ENCODE peak calls at places on chromosomes 5 and 9, in four cellular contexts. One of them, this sample, is unnamed.

GRCh38 chr9:92245005-92245797 is 48.3 kb downstream of the IARS1 start:
- DNase-seq in GM12878: no peak
- DNase-seq in K562: no peak
- DNase-seq in HL-60: no peak
- DNase-seq in this sample: no peak

GRCh38 chr5:172744106-172745104 is 26.6 kb downstream of the DUSP1 start:
- DNase-seq in GM12878: no peak
- DNase-seq in K562: no peak
- DNase-seq in HL-60: no peak
- DNase-seq in this sample: no peak

GRCh38 chr9:113737414-113738271 is 138.5 kb upstream of the ZNF618 start:
- DNase-seq in GM12878: no peak
- DNase-seq in K562: peak
- DNase-seq in HL-60: peak
- DNase-seq in this sample: peak

GRCh38 chr5:176882566-176882900 is 16.6 kb downstream of the HK3 start:
- DNase-seq in GM12878: no peak
- DNase-seq in K562: no peak
- DNase-seq in HL-60: no peak
- DNase-seq in this sample: no peak

GRCh38 chr9:14349141-14349817 is 35.3 kb upstream of the NFIB start:
- DNase-seq in GM12878: no peak
- DNase-seq in K562: no peak
- DNase-seq in HL-60: no peak
- DNase-seq in this sample: no peak

GRCh38 chr5:40406426-40407211 is 273.1 kb upstream of the PTGER4 start:
- DNase-seq in GM12878: no peak
- DNase-seq in K562: no peak
- DNase-seq in HL-60: peak
- DNase-seq in this sample: no peak

GRCh38 chr9:116230233-116230632 is 76.6 kb downstream of the PAPPA start:
- DNase-seq in GM12878: no peak
- DNase-seq in K562: no peak
- DNase-seq in HL-60: no peak
- DNase-seq in this sample: no peak

GRCh38 chr9:74497750-74498615 is 848 bp downstream of the RORB start:
- DNase-seq in GM12878: no peak
- DNase-seq in K562: no peak
- DNase-seq in HL-60: no peak
- DNase-seq in this sample: peak

GRCh38 chr5:53425598-53426516 is 54.6 kb upstream of the FST start:
- DNase-seq in GM12878: no peak
- DNase-seq in K562: peak
- DNase-seq in HL-60: peak
- DNase-seq in this sample: no peak

GRCh38 chr5:179316961-179317360 is 28.3 kb downstream of the ADAMTS2 start:
- DNase-seq in GM12878: no peak
- DNase-seq in K562: no peak
- DNase-seq in HL-60: no peak
- DNase-seq in this sample: no peak

GRCh38 chr5:135038829-135039525 is 4.9 kb upstream of the PITX1 start:
- DNase-seq in GM12878: no peak
- DNase-seq in K562: no peak
- DNase-seq in HL-60: no peak
- DNase-seq in this sample: no peak

GRCh38 chr5:143115381-143115780 is 288.1 kb downstream of the NR3C1 start:
- DNase-seq in GM12878: no peak
- DNase-seq in K562: no peak
- DNase-seq in HL-60: no peak
- DNase-seq in this sample: no peak

GRCh38 chr9:127473501-127473900 is 22.2 kb downstream of the LRSAM1 start:
- DNase-seq in GM12878: no peak
- DNase-seq in K562: no peak
- DNase-seq in HL-60: no peak
- DNase-seq in this sample: no peak

GRCh38 chr5:180072556-180072955 is 997 bp upstream of the RNF130 start:
- DNase-seq in GM12878: no peak
- DNase-seq in K562: no peak
- DNase-seq in HL-60: no peak
- DNase-seq in this sample: no peak

GRCh38 chr9:127455299-127455992 is 4.1 kb downstream of the LRSAM1 start:
- DNase-seq in GM12878: no peak
- DNase-seq in K562: no peak
- DNase-seq in HL-60: peak
- DNase-seq in this sample: no peak

GRCh38 chr9:106019017-106019692 is 324.8 kb downstream of the TMEM38B start:
- DNase-seq in GM12878: no peak
- DNase-seq in K562: no peak
- DNase-seq in HL-60: no peak
- DNase-seq in this sample: no peak
- TF ChIP-seq SPI1 in GM12878: no peak
- TF ChIP-seq SPI1 in K562: no peak
- TF ChIP-seq SPI1 in HL-60: no peak
- TF ChIP-seq SPI1 in this sample: no peak

GRCh38 chr5:104241051-104241450 is 678.5 kb upstream of the NUDT12 start:
- DNase-seq in GM12878: no peak
- DNase-seq in K562: no peak
- DNase-seq in HL-60: no peak
- DNase-seq in this sample: no peak

DNA sequence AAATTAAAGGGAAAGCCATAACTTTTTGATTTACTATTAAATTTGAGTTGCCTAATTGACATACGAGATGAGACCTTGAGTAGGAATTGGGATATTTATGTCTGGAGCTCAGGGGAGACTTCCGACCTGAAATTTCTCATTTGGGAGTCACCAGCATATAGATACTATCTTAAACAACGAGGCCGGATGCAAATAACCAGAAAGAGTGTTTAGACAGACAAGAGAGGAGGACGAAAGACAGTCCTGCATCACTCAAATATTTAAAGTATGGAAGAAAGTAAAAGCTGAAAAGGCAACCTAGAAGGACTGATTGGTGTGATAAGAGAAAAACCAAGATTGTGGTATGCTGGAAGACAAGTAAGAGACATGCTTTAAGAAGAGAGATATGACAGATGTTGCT is 675.0 kb upstream of the NUDT12 start:
- DNase-seq in GM12878: no peak
- DNase-seq in K562: no peak
- DNase-seq in HL-60: no peak
- DNase-seq in this sample: no peak
- TF ChIP-seq POLR2AphosphoS5 in GM12878: no peak
- TF ChIP-seq POLR2AphosphoS5 in K562: no peak
- TF ChIP-seq POLR2AphosphoS5 in HL-60: no peak
- TF ChIP-seq POLR2AphosphoS5 in this sample: no peak

DNA sequence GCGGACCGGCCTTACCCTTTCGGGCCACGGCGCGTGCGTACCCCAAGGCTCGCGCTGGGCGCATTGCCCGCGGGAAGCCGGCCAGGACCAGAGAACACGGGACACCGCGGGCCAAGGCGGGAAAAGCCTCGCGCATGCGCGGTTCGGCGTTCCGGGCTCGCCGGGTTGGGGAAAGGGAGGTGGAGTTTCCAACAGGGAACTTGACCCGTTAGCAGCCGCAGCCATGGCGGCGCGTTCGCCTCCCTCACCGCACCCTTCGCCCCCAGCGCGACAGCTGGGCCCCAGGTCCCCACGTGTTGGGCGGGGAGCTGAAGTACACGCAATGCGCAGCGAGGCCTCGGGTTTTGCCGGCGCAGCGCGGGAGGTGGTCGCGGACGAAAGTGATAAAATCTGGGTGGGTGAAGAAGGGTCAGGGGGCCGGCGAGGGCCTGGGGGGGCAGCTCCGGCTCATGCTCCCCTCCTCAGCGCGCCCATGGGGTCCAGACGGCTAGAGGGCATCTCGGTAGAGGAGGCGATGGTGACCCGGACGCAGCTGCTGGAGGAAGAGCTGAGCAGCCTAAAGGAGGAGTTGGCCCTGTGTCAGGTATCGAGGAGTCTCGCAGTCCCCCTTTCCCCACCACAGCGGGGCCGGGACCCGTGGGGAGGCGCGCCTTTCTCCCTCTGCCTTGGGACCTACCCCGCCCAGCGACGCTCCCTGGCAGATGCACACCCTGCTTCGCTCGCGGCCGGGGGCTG is at the start of gene CNTLN:
- DNase-seq in GM12878: no peak
- DNase-seq in K562: no peak
- DNase-seq in HL-60: peak
- DNase-seq in this sample: peak
- TF ChIP-seq SPI1 in GM12878: no peak
- TF ChIP-seq SPI1 in K562: no peak
- TF ChIP-seq SPI1 in HL-60: no peak
- TF ChIP-seq SPI1 in this sample: no peak

DNA sequence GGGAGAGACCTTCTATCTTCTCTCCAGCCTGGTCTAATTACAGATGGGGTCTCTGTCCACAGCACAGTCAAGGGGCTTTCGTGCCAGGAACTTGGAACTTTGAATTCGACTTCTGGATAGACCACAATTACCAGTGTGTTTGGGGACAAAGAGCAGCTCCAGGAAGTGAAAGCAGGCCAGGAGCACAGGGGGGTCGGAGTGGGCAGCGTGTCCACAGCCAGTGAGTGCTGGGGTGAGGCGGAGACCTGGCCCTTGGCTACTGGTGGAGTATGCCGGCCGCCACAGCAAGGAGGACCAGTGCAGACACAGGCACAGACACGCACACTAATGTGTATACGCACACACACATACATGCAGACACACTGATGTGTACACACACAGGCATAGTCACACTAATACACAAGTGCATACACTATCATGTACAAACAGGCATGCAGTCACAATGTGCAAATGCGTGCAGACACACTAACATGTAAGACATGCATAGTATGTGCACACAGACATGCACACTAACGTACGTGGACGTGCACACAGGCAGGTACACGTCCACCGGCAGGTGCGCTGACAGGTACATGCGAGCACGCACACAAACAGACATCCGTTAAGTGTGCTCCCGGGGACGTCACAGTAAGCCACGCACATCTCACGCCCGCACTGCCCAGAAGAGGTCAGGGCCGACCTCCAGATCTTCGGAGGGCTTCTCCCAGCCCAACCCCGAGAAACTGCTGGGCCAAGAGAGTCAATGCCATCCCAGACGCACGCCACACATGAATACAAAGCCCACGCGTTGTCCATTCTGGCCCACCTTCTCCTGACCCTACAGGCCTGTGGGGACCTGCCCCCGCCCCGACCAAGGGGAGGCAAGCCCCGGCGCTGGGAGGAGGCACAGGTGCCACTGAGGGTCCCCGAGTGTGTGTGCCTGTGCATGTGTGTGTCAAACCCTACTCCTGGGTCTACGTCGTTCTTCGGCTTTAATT is 46.5 kb downstream of the NKD2 start:
- DNase-seq in GM12878: no peak
- DNase-seq in K562: no peak
- DNase-seq in HL-60: no peak
- DNase-seq in this sample: no peak
- TF ChIP-seq POLR2AphosphoS5 in GM12878: no peak
- TF ChIP-seq POLR2AphosphoS5 in K562: no peak
- TF ChIP-seq POLR2AphosphoS5 in HL-60: no peak
- TF ChIP-seq POLR2AphosphoS5 in this sample: no peak

DNA sequence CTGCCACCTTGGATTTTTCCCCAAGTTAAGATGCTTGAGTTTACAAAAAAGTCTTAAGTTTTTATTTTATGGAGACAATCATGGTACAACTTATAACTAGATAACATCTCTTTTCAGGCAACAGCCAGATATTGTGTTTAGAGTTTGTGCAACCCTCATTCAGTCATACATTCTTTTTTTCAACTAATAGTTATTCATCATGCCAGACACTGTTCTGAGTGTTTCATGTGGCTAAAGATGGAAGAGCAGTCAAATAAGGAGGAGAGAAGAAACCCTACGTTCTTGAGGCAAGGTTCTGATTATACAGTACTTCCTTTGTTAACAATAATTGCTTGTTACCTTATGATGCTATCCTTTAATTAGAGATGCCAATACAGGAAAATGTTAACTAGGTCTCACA is 42.1 kb upstream of the ZNF462 start:
- DNase-seq in GM12878: no peak
- DNase-seq in K562: no peak
- DNase-seq in HL-60: no peak
- DNase-seq in this sample: no peak
- TF ChIP-seq SPI1 in GM12878: no peak
- TF ChIP-seq SPI1 in K562: no peak
- TF ChIP-seq SPI1 in HL-60: no peak
- TF ChIP-seq SPI1 in this sample: no peak

GRCh38 chr9:131678499-131679111 is 61.3 kb downstream of the RAPGEF1 start:
- DNase-seq in GM12878: peak
- DNase-seq in K562: peak
- DNase-seq in HL-60: peak
- DNase-seq in this sample: peak
- TF ChIP-seq POLR2AphosphoS5 in GM12878: peak
- TF ChIP-seq POLR2AphosphoS5 in K562: no peak
- TF ChIP-seq POLR2AphosphoS5 in HL-60: no peak
- TF ChIP-seq POLR2AphosphoS5 in this sample: peak

DNA sequence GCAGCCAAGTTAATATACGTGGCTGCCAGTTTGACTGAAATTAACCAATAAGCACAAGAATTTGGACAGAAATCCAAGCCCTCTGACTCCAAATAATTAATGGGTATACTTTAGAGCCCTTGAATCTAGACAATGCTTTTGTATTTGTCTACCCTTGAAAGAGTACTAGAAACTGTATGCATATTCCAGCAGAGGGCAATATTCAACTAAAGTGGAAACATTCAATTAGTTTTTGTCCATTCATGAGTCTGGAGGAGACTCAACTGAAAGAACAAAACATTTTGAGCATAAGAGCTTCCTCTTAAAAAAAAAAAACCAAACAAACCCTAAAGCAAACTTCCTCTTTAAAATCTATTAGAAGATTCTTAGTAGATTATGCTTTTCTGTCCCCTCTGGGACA is 157.8 kb downstream of the ARHGEF28 start:
- DNase-seq in GM12878: no peak
- DNase-seq in K562: no peak
- DNase-seq in HL-60: no peak
- DNase-seq in this sample: no peak
- TF ChIP-seq SPI1 in GM12878: no peak
- TF ChIP-seq SPI1 in K562: no peak
- TF ChIP-seq SPI1 in HL-60: no peak
- TF ChIP-seq SPI1 in this sample: no peak

GRCh38 chr9:25415723-25416122 is 262.5 kb downstream of the TUSC1 start:
- DNase-seq in GM12878: no peak
- DNase-seq in K562: no peak
- DNase-seq in HL-60: no peak
- DNase-seq in this sample: no peak
- TF ChIP-seq POLR2AphosphoS5 in GM12878: no peak
- TF ChIP-seq POLR2AphosphoS5 in K562: no peak
- TF ChIP-seq POLR2AphosphoS5 in HL-60: no peak
- TF ChIP-seq POLR2AphosphoS5 in this sample: no peak

DNA sequence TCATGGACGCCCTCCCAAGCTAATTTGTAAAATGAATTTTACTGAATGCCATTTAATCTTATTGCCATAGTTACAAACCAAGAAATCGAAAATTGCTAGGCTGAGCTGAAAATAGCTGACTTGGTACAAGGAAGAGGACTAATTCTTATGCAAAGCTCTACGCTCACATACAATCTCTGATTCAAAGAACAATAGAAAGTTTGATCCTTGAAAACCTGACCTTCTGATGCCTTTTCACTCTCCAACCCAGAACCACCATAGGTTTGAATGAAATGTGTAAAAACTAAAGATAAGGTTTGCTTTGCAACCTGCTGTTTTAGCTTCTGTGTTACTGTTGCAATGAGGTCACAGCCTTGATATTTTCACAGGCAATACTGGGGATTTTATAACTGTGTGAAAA is 240.5 kb upstream of the SEMA6A start:
- DNase-seq in GM12878: no peak
- DNase-seq in K562: no peak
- DNase-seq in HL-60: no peak
- DNase-seq in this sample: no peak
- TF ChIP-seq SPI1 in GM12878: no peak
- TF ChIP-seq SPI1 in K562: no peak
- TF ChIP-seq SPI1 in HL-60: no peak
- TF ChIP-seq SPI1 in this sample: no peak

This sample was measured in GM12891.